ENCODE peak calls at places on chromosomes 1 and 21, in six cellular contexts. A is GM03348; M is spleen; O is Caki2; S is T-helper 2 cell treated with Interferon-gamma antibody and Interleukin-4, amounts not matched to agents 5 μg/mL and 100 μg/mL, for 36 hours; C is ovary. I is an unnamed sample.

GRCh38 chr1:68141801-68142440 is 90.4 kb downstream of the WLS start:
- DNase-seq in A (no peak), C (no peak), O (no peak), M (no peak), S (no peak), I (no peak)

GRCh38 chr1:205013683-205014367 is 29.2 kb upstream of the CNTN2 start:
- DNase-seq in C (peak; percentile 74), O (no peak), M (no peak), A (peak; percentile 62), S (no peak), I (no peak)

GRCh38 chr1:161506336-161507223 is 1.3 kb downstream of the FCGR2A start:
- DNase-seq in O (no peak), S (no peak), C (no peak), M (peak; percentile 90), A (peak; percentile 36), I (peak; percentile 91)

GRCh38 chr21:42980959-42981523 is 6.7 kb downstream of the PKNOX1 start:
- DNase-seq in O (no peak), C (no peak), A (no peak), S (no peak), M (no peak), I (no peak)

GRCh38 chr1:165355977-165356811 is at the start of gene LMX1A:
- DNase-seq in O (no peak), C (no peak), M (no peak), S (no peak), A (peak; percentile 62), I (no peak)

GRCh38 chr1:231200417-231201031 is 38.7 kb downstream of the TRIM67 start:
- DNase-seq in M (peak; percentile 35), C (no peak), A (no peak), S (no peak), O (no peak), I (no peak)

GRCh38 chr1:193110246-193110645 is 5.0 kb upstream of the GLRX2 start:
- DNase-seq in S (no peak), O (no peak), C (no peak), A (no peak), M (no peak), I (no peak)

GRCh38 chr1:8097077-8097799 is 71.1 kb upstream of the ERRFI1 start:
- DNase-seq in M (no peak), C (no peak), O (peak; percentile 89), A (peak; percentile 62), S (peak; percentile 30), I (no peak)

GRCh38 chr21:35614412-35614901 is 445.9 kb downstream of the SETD4 start:
- DNase-seq in S (no peak), A (peak; percentile 11), O (peak; percentile 57), C (no peak), M (no peak), I (no peak)

GRCh38 chr1:159162511-159163265 is 8.7 kb upstream of the CADM3 start:
- DNase-seq in A (no peak), O (no peak), M (no peak), C (no peak), S (no peak), I (no peak)

GRCh38 chr21:34834307-34834706 is 165.5 kb downstream of the CLIC6 start:
- DNase-seq in A (no peak), M (no peak), S (no peak), O (no peak), C (no peak), I (no peak)

GRCh38 chr1:190754769-190755168 is 277.1 kb upstream of the BRINP3 start:
- DNase-seq in M (no peak), O (peak; percentile 5), S (no peak), A (no peak), C (no peak), I (no peak)

GRCh38 chr1:16981269-16981849 is 939 bp upstream of the MFAP2 start:
- DNase-seq in S (no peak), C (no peak), A (peak; percentile 85), O (no peak), M (no peak), I (no peak)

GRCh38 chr21:37546299-37546908 is 179.8 kb downstream of the DYRK1A start:
- DNase-seq in O (no peak), C (no peak), M (no peak), A (no peak), S (no peak), I (no peak)

GRCh38 chr1:1470626-1471388 is 758 bp upstream of the ATAD3B start:
- DNase-seq in M (no peak), A (no peak), O (no peak), C (no peak), S (no peak), I (no peak)

GRCh38 chr1:87236585-87236984 is 92.1 kb upstream of the LMO4 start:
- DNase-seq in O (no peak), C (no peak), M (no peak), A (no peak), S (no peak), I (no peak)

GRCh38 chr1:163440090-163440489 is 118.3 kb downstream of the NUF2 start:
- DNase-seq in A (no peak), C (no peak), O (no peak), S (no peak), M (no peak), I (no peak)

GRCh38 chr1:168084396-168085231 is 52.1 kb downstream of the GPR161 start:
- DNase-seq in A (peak; percentile 73), O (no peak), S (peak; percentile 42), C (peak; percentile 74), M (peak; percentile 90), I (peak; percentile 83)

GRCh38 chr1:237171564-237172485 is 129.8 kb downstream of the RYR2 start:
- DNase-seq in C (no peak), S (no peak), M (no peak), O (no peak), A (no peak), I (no peak)

GRCh38 chr1:7110306-7110705 is 325.1 kb downstream of the CAMTA1 start:
- DNase-seq in C (no peak), A (no peak), M (no peak), S (no peak), O (no peak), I (no peak)

GRCh38 chr21:16279658-16280581 is 550.1 kb downstream of the USP25 start:
- DNase-seq in A (peak; percentile 44), M (no peak), O (no peak), S (no peak), C (peak; percentile 56), I (no peak)

GRCh38 chr1:232789660-232790059 is 15.6 kb upstream of the MAP10 start:
- DNase-seq in C (no peak), S (no peak), O (no peak), M (no peak), A (peak; percentile 17), I (no peak)

GRCh38 chr21:34818663-34819158 is 149.9 kb downstream of the CLIC6 start:
- DNase-seq in S (no peak), C (no peak), A (no peak), M (no peak), O (no peak), I (no peak)

GRCh38 chr1:192600264-192600663 is 24.7 kb downstream of the RGS1 start:
- DNase-seq in C (no peak), M (no peak), A (no peak), S (no peak), O (no peak), I (no peak)

GRCh38 chr21:39350094-39351006 is 1.5 kb upstream of the HMGN1 start:
- DNase-seq in A (no peak), S (no peak), O (no peak), M (no peak), C (no peak), I (no peak)

GRCh38 chr21:32599146-32599925 is 12.8 kb downstream of the CFAP298 start:
- DNase-seq in M (peak; percentile 67), C (no peak), A (no peak), O (peak; percentile 25), S (no peak), I (no peak)

GRCh38 chr1:162892916-162893714 is 32.1 kb upstream of the CCDC190 start:
- DNase-seq in C (no peak), A (peak; percentile 42), S (no peak), M (no peak), O (no peak), I (no peak)

GRCh38 chr1:192435704-192436103 is 118.9 kb downstream of the RGS21 start:
- DNase-seq in C (no peak), S (no peak), O (no peak), M (no peak), A (no peak), I (no peak)

GRCh38 chr1:225766967-225767413 is 10.6 kb upstream of the SRP9 start:
- DNase-seq in S (no peak), A (peak; percentile 83), O (peak; percentile 43), M (no peak), C (peak; percentile 72), I (no peak)